ENCODE peak calls at places on chromosome 1, in nine cellular contexts. One of them, this sample, is unnamed.

GRCh38 chr1:20633190-20634064 is at the start of gene PINK1:
- DNase-seq in heart left ventricle: peak
- DNase-seq in mucosa of descending colon: peak
- DNase-seq in epithelial cell of esophagus: peak
- DNase-seq in foreskin fibroblast: peak
- DNase-seq in IMR-90: peak
- DNase-seq in GM06990: peak
- DNase-seq in HFF-Myc: peak
- DNase-seq in uterus: peak
- DNase-seq in this sample: peak

GRCh38 chr1:206929509-206929908 is 7.8 kb upstream of the FCMR start:
- DNase-seq in GM06990: no peak
- DNase-seq in HFF-Myc: no peak
- DNase-seq in heart left ventricle: no peak
- DNase-seq in IMR-90: no peak
- DNase-seq in epithelial cell of esophagus: no peak
- DNase-seq in mucosa of descending colon: no peak
- DNase-seq in foreskin fibroblast: no peak
- DNase-seq in uterus: no peak
- DNase-seq in this sample: no peak

GRCh38 chr1:98557808-98558390 is 103.6 kb upstream of the SNX7 start:
- DNase-seq in heart left ventricle: no peak
- DNase-seq in mucosa of descending colon: no peak
- DNase-seq in foreskin fibroblast: no peak
- DNase-seq in uterus: no peak
- DNase-seq in GM06990: no peak
- DNase-seq in epithelial cell of esophagus: no peak
- DNase-seq in IMR-90: no peak
- DNase-seq in HFF-Myc: no peak
- DNase-seq in this sample: no peak

GRCh38 chr1:157963713-157964112 is 29.7 kb upstream of the KIRREL1 start:
- DNase-seq in GM06990: no peak
- DNase-seq in mucosa of descending colon: peak
- DNase-seq in foreskin fibroblast: peak
- DNase-seq in HFF-Myc: no peak
- DNase-seq in heart left ventricle: peak
- DNase-seq in epithelial cell of esophagus: peak
- DNase-seq in IMR-90: peak
- DNase-seq in uterus: peak
- DNase-seq in this sample: peak

GRCh38 chr1:189619682-189620332 is 857.9 kb downstream of the BRINP3 start:
- DNase-seq in GM06990: no peak
- DNase-seq in mucosa of descending colon: no peak
- DNase-seq in HFF-Myc: peak
- DNase-seq in heart left ventricle: no peak
- DNase-seq in foreskin fibroblast: peak
- DNase-seq in uterus: no peak
- DNase-seq in epithelial cell of esophagus: peak
- DNase-seq in IMR-90: peak
- DNase-seq in this sample: no peak

GRCh38 chr1:9249534-9250335 is 15.2 kb downstream of the H6PD start:
- DNase-seq in heart left ventricle: peak
- DNase-seq in mucosa of descending colon: peak
- DNase-seq in epithelial cell of esophagus: peak
- DNase-seq in HFF-Myc: no peak
- DNase-seq in GM06990: no peak
- DNase-seq in foreskin fibroblast: no peak
- DNase-seq in uterus: peak
- DNase-seq in IMR-90: peak
- DNase-seq in this sample: peak

GRCh38 chr1:63294797-63295594 is 27.4 kb upstream of the FOXD3 start:
- DNase-seq in GM06990: no peak
- DNase-seq in uterus: no peak
- DNase-seq in HFF-Myc: no peak
- DNase-seq in epithelial cell of esophagus: no peak
- DNase-seq in mucosa of descending colon: no peak
- DNase-seq in heart left ventricle: no peak
- DNase-seq in IMR-90: no peak
- DNase-seq in foreskin fibroblast: no peak
- DNase-seq in this sample: no peak

GRCh38 chr1:67601539-67601938 is 83.5 kb upstream of the GADD45A start:
- DNase-seq in foreskin fibroblast: no peak
- DNase-seq in epithelial cell of esophagus: no peak
- DNase-seq in HFF-Myc: no peak
- DNase-seq in GM06990: no peak
- DNase-seq in heart left ventricle: no peak
- DNase-seq in IMR-90: no peak
- DNase-seq in mucosa of descending colon: no peak
- DNase-seq in uterus: no peak
- DNase-seq in this sample: no peak

GRCh38 chr1:84008631-84009030 is 9.7 kb upstream of the TTLL7 start:
- DNase-seq in HFF-Myc: no peak
- DNase-seq in IMR-90: no peak
- DNase-seq in foreskin fibroblast: no peak
- DNase-seq in uterus: no peak
- DNase-seq in heart left ventricle: no peak
- DNase-seq in GM06990: no peak
- DNase-seq in epithelial cell of esophagus: peak
- DNase-seq in mucosa of descending colon: no peak
- DNase-seq in this sample: no peak

GRCh38 chr1:20147846-20148570 is 8.9 kb downstream of the PLA2G2F start:
- DNase-seq in uterus: no peak
- DNase-seq in HFF-Myc: no peak
- DNase-seq in mucosa of descending colon: no peak
- DNase-seq in IMR-90: no peak
- DNase-seq in GM06990: no peak
- DNase-seq in heart left ventricle: no peak
- DNase-seq in foreskin fibroblast: no peak
- DNase-seq in epithelial cell of esophagus: no peak
- DNase-seq in this sample: no peak

DNA sequence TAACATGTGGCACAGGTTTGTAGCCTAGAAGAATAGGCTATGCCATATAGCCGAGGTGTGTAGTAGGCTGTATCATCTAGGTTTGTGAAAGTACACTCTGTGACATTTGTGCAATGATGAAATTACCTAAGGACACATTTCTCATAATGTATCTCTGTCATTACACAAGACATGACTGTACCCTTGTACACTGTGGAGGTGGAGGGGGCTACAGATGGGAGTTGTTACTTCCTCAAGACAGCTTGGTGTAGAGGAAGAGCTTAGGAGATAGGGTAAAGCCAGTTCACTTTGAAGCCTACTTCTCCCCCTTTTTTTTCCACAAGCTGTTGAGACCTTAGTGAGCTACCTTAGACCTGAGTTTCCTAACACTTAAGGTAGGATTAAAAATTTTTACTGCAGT is 59.6 kb upstream of the RAVER2 start:
- DNase-seq in IMR-90: no peak
- DNase-seq in GM06990: no peak
- DNase-seq in mucosa of descending colon: no peak
- DNase-seq in uterus: no peak
- DNase-seq in epithelial cell of esophagus: no peak
- DNase-seq in HFF-Myc: no peak
- DNase-seq in foreskin fibroblast: no peak
- DNase-seq in heart left ventricle: no peak
- DNase-seq in this sample: no peak
- TF ChIP-seq CTCF in IMR-90: no peak
- TF ChIP-seq CTCF in GM06990: no peak
- TF ChIP-seq CTCF in mucosa of descending colon: no peak
- TF ChIP-seq CTCF in uterus: no peak
- TF ChIP-seq CTCF in epithelial cell of esophagus: no peak
- TF ChIP-seq CTCF in HFF-Myc: no peak
- TF ChIP-seq CTCF in foreskin fibroblast: no peak
- TF ChIP-seq CTCF in heart left ventricle: no peak
- TF ChIP-seq CTCF in this sample: no peak

DNA sequence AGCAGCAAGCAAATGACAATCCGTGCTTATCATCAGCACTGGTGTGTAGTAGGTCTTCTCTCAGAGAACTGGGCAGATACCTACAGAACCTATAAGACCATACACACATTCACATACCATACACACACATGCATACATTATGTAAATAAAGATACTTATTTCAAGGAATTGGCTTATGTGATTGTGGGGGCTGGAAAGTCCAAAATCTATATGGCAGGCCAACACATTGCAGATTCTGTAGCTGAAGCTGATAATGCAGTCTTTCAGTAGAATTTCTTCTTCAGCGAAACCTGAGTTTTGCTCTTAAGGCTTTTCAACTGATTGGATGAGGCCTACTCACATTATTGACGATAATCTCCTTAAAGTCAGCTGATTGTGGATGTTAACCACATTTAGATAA is 24.1 kb downstream of the RAP1A start:
- DNase-seq in mucosa of descending colon: no peak
- DNase-seq in uterus: no peak
- DNase-seq in heart left ventricle: no peak
- DNase-seq in epithelial cell of esophagus: no peak
- DNase-seq in foreskin fibroblast: no peak
- DNase-seq in GM06990: no peak
- DNase-seq in IMR-90: no peak
- DNase-seq in HFF-Myc: no peak
- DNase-seq in this sample: no peak
- TF ChIP-seq CTCF in mucosa of descending colon: no peak
- TF ChIP-seq CTCF in uterus: no peak
- TF ChIP-seq CTCF in heart left ventricle: no peak
- TF ChIP-seq CTCF in epithelial cell of esophagus: no peak
- TF ChIP-seq CTCF in foreskin fibroblast: no peak
- TF ChIP-seq CTCF in GM06990: no peak
- TF ChIP-seq CTCF in IMR-90: no peak
- TF ChIP-seq CTCF in HFF-Myc: no peak
- TF ChIP-seq CTCF in this sample: no peak

DNA sequence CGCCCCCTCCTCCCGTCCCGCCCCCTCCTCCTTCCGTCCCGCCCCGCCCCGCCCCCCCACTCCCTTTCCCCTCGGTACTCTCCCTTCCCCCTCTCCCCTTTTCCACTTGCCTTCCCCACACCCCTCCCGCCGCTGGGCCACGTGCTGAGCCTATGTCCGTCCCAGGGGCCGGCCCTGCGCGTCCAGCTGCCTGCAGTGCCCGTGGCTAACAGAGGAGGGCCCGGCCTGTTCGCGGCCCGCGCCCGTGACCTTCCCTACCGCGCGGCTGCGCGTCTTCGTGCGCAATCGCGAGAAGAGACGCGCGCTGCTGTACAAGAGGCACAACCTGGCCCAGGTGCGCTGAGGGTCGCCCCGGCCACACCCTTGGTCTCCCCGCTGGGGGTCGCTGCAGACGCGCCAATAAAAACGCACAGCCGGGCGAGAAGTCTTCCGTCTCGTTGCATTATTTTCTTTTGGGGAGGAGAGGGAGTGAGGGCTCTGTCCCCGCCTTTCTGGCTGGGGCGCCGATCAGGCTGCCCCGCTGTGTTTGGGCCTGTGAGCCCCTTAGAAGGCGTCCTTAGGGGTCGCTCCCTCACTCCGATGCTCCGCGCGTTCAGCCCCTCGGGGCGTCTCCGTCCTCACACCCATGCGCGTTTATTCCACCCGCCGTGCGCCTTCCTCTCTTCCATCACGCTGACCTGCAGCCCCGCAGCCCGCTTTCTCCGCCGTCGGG is 28.0 kb downstream of the TRIM11 start:
- DNase-seq in IMR-90: peak
- DNase-seq in HFF-Myc: no peak
- DNase-seq in heart left ventricle: peak
- DNase-seq in mucosa of descending colon: peak
- DNase-seq in epithelial cell of esophagus: peak
- DNase-seq in foreskin fibroblast: peak
- DNase-seq in GM06990: peak
- DNase-seq in uterus: peak
- DNase-seq in this sample: no peak
- TF ChIP-seq CTCF in IMR-90: peak
- TF ChIP-seq CTCF in HFF-Myc: peak
- TF ChIP-seq CTCF in heart left ventricle: peak
- TF ChIP-seq CTCF in mucosa of descending colon: peak
- TF ChIP-seq CTCF in epithelial cell of esophagus: peak
- TF ChIP-seq CTCF in foreskin fibroblast: peak
- TF ChIP-seq CTCF in GM06990: peak
- TF ChIP-seq CTCF in uterus: peak
- TF ChIP-seq CTCF in this sample: peak

GRCh38 chr1:109790329-109790728 is 26.6 kb upstream of the EPS8L3 start:
- DNase-seq in GM06990: no peak
- DNase-seq in IMR-90: no peak
- DNase-seq in HFF-Myc: no peak
- DNase-seq in mucosa of descending colon: no peak
- DNase-seq in foreskin fibroblast: no peak
- DNase-seq in epithelial cell of esophagus: no peak
- DNase-seq in heart left ventricle: no peak
- DNase-seq in uterus: no peak
- DNase-seq in this sample: no peak

GRCh38 chr1:109787845-109788605 is 24.3 kb upstream of the EPS8L3 start:
- DNase-seq in heart left ventricle: no peak
- DNase-seq in uterus: peak
- DNase-seq in HFF-Myc: no peak
- DNase-seq in GM06990: no peak
- DNase-seq in foreskin fibroblast: no peak
- DNase-seq in epithelial cell of esophagus: no peak
- DNase-seq in mucosa of descending colon: peak
- DNase-seq in IMR-90: no peak
- DNase-seq in this sample: no peak

GRCh38 chr1:109789771-109790170 is 26.0 kb upstream of the EPS8L3 start:
- DNase-seq in GM06990: no peak
- DNase-seq in IMR-90: no peak
- DNase-seq in mucosa of descending colon: no peak
- DNase-seq in uterus: peak
- DNase-seq in heart left ventricle: no peak
- DNase-seq in HFF-Myc: no peak
- DNase-seq in foreskin fibroblast: no peak
- DNase-seq in epithelial cell of esophagus: no peak
- DNase-seq in this sample: no peak

GRCh38 chr1:109787211-109787844 is 23.6 kb upstream of the EPS8L3 start:
- DNase-seq in HFF-Myc: no peak
- DNase-seq in uterus: peak
- DNase-seq in GM06990: no peak
- DNase-seq in epithelial cell of esophagus: peak
- DNase-seq in mucosa of descending colon: peak
- DNase-seq in IMR-90: peak
- DNase-seq in foreskin fibroblast: no peak
- DNase-seq in heart left ventricle: no peak
- DNase-seq in this sample: no peak

DNA sequence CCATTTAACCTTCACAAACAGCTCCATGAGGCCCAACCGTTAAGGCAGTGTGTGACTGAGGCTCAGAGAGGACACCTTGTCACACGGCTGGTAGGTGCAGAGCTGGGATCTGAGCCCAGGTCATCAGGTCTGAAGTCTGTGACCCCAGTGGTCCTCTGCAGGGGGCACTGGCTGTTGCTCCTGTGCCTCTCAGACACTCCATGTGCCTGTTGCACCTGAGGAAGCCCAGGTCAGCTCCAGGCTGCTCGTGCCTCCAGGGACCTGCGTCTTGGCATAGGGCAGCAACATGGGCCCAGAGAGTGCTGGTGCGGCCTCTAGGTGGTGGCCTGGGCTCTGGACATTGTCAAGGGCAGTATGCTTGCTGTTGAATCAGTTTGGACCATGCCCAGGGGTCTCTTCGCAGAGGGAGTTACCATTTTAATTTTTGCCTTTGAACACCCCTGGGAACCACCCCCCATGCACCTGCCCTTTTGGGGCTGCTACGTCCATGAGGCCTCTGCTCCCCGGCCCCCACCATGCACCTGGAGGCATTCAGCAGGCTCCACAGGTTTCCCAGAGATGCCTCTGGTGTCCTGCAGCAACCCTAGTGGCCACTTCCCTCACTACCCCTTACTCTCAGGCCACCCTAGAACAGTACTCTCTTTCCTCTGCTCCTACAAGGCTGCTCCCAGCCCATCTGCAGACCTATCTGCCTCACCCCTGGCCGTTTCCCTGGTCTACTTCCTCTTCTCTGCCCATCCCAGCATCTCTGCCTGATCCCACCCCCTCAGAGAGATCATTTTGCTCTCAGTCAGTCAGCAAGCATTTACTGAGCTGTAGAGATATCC is 25.2 kb upstream of the EPS8L3 start:
- DNase-seq in foreskin fibroblast: no peak
- DNase-seq in mucosa of descending colon: peak
- DNase-seq in heart left ventricle: no peak
- DNase-seq in HFF-Myc: no peak
- DNase-seq in epithelial cell of esophagus: no peak
- DNase-seq in GM06990: no peak
- DNase-seq in uterus: peak
- DNase-seq in IMR-90: no peak
- DNase-seq in this sample: peak
- TF ChIP-seq CTCF in foreskin fibroblast: peak
- TF ChIP-seq CTCF in mucosa of descending colon: no peak
- TF ChIP-seq CTCF in heart left ventricle: no peak
- TF ChIP-seq CTCF in HFF-Myc: peak
- TF ChIP-seq CTCF in epithelial cell of esophagus: peak
- TF ChIP-seq CTCF in GM06990: peak
- TF ChIP-seq CTCF in uterus: no peak
- TF ChIP-seq CTCF in IMR-90: peak
- TF ChIP-seq CTCF in this sample: no peak